ENCODE peak calls at places on chromosomes 7 and 10, in seven cellular contexts. Y, O, H, C, Z, N and U are unnamed samples.

GRCh38 chr7:24251568-24251967 is 32.4 kb upstream of the NPY start:
- DNase-seq in Y (no peak), O (no peak), H (no peak), C (no peak), Z (no peak), N (no peak), U (no peak)

GRCh38 chr7:14507617-14508016 is 394.9 kb downstream of the DGKB start:
- DNase-seq in Y (no peak), O (no peak), H (no peak), C (no peak), Z (peak; percentile 34), N (no peak), U (no peak)

GRCh38 chr10:19333631-19334030 is 285.0 kb downstream of the MALRD1 start:
- DNase-seq in Y (no peak), O (no peak), H (no peak), C (no peak), Z (no peak), N (no peak), U (no peak)

GRCh38 chr10:35425596-35425995 is 89.3 kb downstream of the CCNY start:
- DNase-seq in Y (no peak), O (peak; percentile 42), H (no peak), C (no peak), Z (peak; percentile 54), N (no peak), U (no peak)

GRCh38 chr10:52436664-52437063 is 122.6 kb downstream of the DKK1 start:
- DNase-seq in Y (no peak), O (no peak), H (no peak), C (no peak), Z (no peak), N (no peak), U (no peak)

GRCh38 chr10:87505366-87506113 is 847 bp downstream of the MINPP1 start:
- DNase-seq in Y (peak; percentile 12), O (peak; percentile 22), H (peak; percentile 12), C (peak; percentile 82), Z (peak; percentile 71), N (peak; percentile 14), U (peak; percentile 77)

GRCh38 chr10:79063071-79063491 is 5.7 kb upstream of the ZMIZ1 start:
- DNase-seq in Y (no peak), O (no peak), H (no peak), C (no peak), Z (no peak), N (no peak), U (no peak)

GRCh38 chr7:22672892-22673637 is 53.9 kb upstream of the IL6 start:
- DNase-seq in Y (no peak), O (no peak), H (no peak), C (no peak), Z (no peak), N (no peak), U (no peak)

GRCh38 chr7:127245582-127245981 is 7.2 kb downstream of the GRM8 start:
- DNase-seq in Y (no peak), O (no peak), H (no peak), C (no peak), Z (no peak), N (no peak), U (no peak)

GRCh38 chr10:47366056-47366631 is 17.9 kb downstream of the ZNF488 start:
- DNase-seq in Y (no peak), O (no peak), H (no peak), C (no peak), Z (no peak), N (no peak), U (no peak)

GRCh38 chr10:92811986-92812385 is 36.3 kb upstream of the EXOC6 start:
- DNase-seq in Y (no peak), O (no peak), H (no peak), C (no peak), Z (no peak), N (no peak), U (peak; percentile 72)